ENCODE peak calls at places on chromosomes 11 and 22, in six cellular contexts. Z is HuH-7.5; W is CD8-positive, alpha-beta memory T cell; X is NCI-H1048; B is GM12864; A is T-cell. T is an unnamed sample.

GRCh38 chr11:66080055-66080817 is 10.2 kb downstream of the PACS1 start:
- DNase-seq in Z (no peak), W (peak), X (no peak), B (no peak), A (peak), T (no peak)

GRCh38 chr22:48855013-48855412 is 972.7 kb downstream of the BRD1 start:
- DNase-seq in Z (no peak), W (no peak), X (no peak), B (no peak), A (no peak), T (no peak)

GRCh38 chr11:73040046-73040445 is 102.1 kb downstream of the FCHSD2 start:
- DNase-seq in Z (no peak), W (no peak), X (peak), B (no peak), A (no peak), T (no peak)

GRCh38 chr11:75068993-75069392 is 27.7 kb downstream of the OR2AT4 start:
- DNase-seq in Z (no peak), W (no peak), X (no peak), B (no peak), A (no peak), T (no peak)

GRCh38 chr11:76880314-76880713 is 19.6 kb downstream of the ACER3 start:
- DNase-seq in Z (no peak), W (no peak), X (no peak), B (no peak), A (no peak), T (no peak)

GRCh38 chr11:123033895-123034294 is 28.0 kb downstream of the HSPA8 start:
- DNase-seq in Z (no peak), W (no peak), X (no peak), B (no peak), A (no peak), T (no peak)

GRCh38 chr11:77142091-77142975 is 14.3 kb downstream of the MYO7A start:
- DNase-seq in Z (no peak), W (peak), X (no peak), B (no peak), A (no peak), T (no peak)

GRCh38 chr11:62130498-62131464 is 7.0 kb downstream of the INCENP start:
- DNase-seq in Z (no peak), W (no peak), X (no peak), B (no peak), A (no peak), T (no peak)

GRCh38 chr11:119843760-119844330 is 114.8 kb upstream of the NECTIN1 start:
- DNase-seq in Z (no peak), W (no peak), X (no peak), B (no peak), A (no peak), T (no peak)

GRCh38 chr11:44632466-44633123 is 67.1 kb downstream of the CD82 start:
- DNase-seq in Z (peak), W (no peak), X (no peak), B (no peak), A (no peak), T (no peak)

GRCh38 chr11:123357990-123358827 is 71.9 kb upstream of the GRAMD1B start:
- DNase-seq in Z (no peak), W (no peak), X (no peak), B (no peak), A (peak), T (peak)

GRCh38 chr11:94417386-94417987 is 16.3 kb upstream of the GPR83 start:
- DNase-seq in Z (no peak), W (no peak), X (no peak), B (no peak), A (no peak), T (no peak)

GRCh38 chr11:1205121-1205986 is 17.5 kb upstream of the MUC5B start:
- DNase-seq in Z (no peak), W (peak), X (no peak), B (no peak), A (no peak), T (no peak)

GRCh38 chr11:57899378-57899777 is 124.3 kb upstream of the OR9Q1 start:
- DNase-seq in Z (no peak), W (no peak), X (no peak), B (no peak), A (no peak), T (no peak)

GRCh38 chr11:60454212-60454611 is 1.4 kb upstream of the MS4A1 start:
- DNase-seq in Z (no peak), W (no peak), X (no peak), B (no peak), A (no peak), T (peak)

GRCh38 chr22:46047841-46048595 is 71.1 kb upstream of the WNT7B start:
- DNase-seq in Z (no peak), W (peak), X (no peak), B (no peak), A (no peak), T (no peak)

GRCh38 chr11:70487160-70487559 is 88.8 kb downstream of the CTTN start:
- DNase-seq in Z (no peak), W (peak), X (no peak), B (no peak), A (no peak), T (no peak)

GRCh38 chr11:104343578-104343977 is 179.6 kb upstream of the PDGFD start:
- DNase-seq in Z (no peak), W (no peak), X (no peak), B (no peak), A (no peak), T (no peak)

GRCh38 chr22:37601540-37602442 is 6.8 kb upstream of the GGA1 start:
- DNase-seq in Z (no peak), W (no peak), X (peak), B (no peak), A (no peak), T (peak)

GRCh38 chr11:107590460-107591097 is 368 bp upstream of the ELMOD1 start:
- DNase-seq in Z (peak), W (peak), X (no peak), B (no peak), A (no peak), T (no peak)

GRCh38 chr11:73752903-73753302 is 8.0 kb downstream of the RAB6A start:
- DNase-seq in Z (no peak), W (no peak), X (no peak), B (no peak), A (no peak), T (no peak)

GRCh38 chr11:109426442-109426841 is 4.5 kb downstream of the C11orf87 start:
- DNase-seq in Z (no peak), W (no peak), X (no peak), B (no peak), A (no peak), T (no peak)

GRCh38 chr11:72924568-72925190 is 110.5 kb downstream of the ATG16L2 start:
- DNase-seq in Z (peak), W (no peak), X (no peak), B (no peak), A (no peak), T (peak)

T was measured in GM12878.